ENCODE peak calls at places on chromosomes 11 and 22, in seven cellular contexts. I is cardiac muscle cell, U is lower leg skin, D is bronchial epithelial cell, V is mucosa of descending colon, H is dorsolateral prefrontal cortex, R is testis. Q is an unnamed sample.

GRCh38 chr22:29081499-29082236 is 8.8 kb downstream of the KREMEN1 start:
- DNase-seq in I (no peak), U (no peak), D (no peak), V (no peak), H (no peak), R (no peak), Q (no peak)

GRCh38 chr11:132620423-132620822 is 911.9 kb downstream of the OPCML start:
- DNase-seq in I (no peak), U (no peak), D (no peak), V (no peak), H (no peak), R (no peak), Q (no peak)

GRCh38 chr11:63667993-63668392 is 3.2 kb downstream of the ATL3 start:
- DNase-seq in I (no peak), U (no peak), D (peak), V (no peak), H (no peak), R (no peak), Q (no peak)

GRCh38 chr11:31711137-31711536 is 100.0 kb downstream of the PAX6 start:
- DNase-seq in I (no peak), U (no peak), D (peak), V (no peak), H (no peak), R (no peak), Q (no peak)

GRCh38 chr11:86117706-86118050 is 48.8 kb upstream of the PICALM start:
- DNase-seq in I (no peak), U (no peak), D (peak), V (no peak), H (no peak), R (no peak), Q (no peak)

GRCh38 chr11:86103808-86104207 is 34.9 kb upstream of the PICALM start:
- DNase-seq in I (no peak), U (no peak), D (peak), V (no peak), H (no peak), R (no peak), Q (no peak)

GRCh38 chr11:14907411-14908213 is 15.6 kb upstream of the CYP2R1 start:
- DNase-seq in I (peak), U (peak), D (no peak), V (peak), H (peak), R (peak), Q (peak)

GRCh38 chr11:17876827-17877226 is 136.0 kb downstream of the SERGEF start:
- DNase-seq in I (peak), U (no peak), D (peak), V (no peak), H (no peak), R (no peak), Q (no peak)

GRCh38 chr22:47381240-47381639 is 618.8 kb downstream of the TBC1D22A start:
- DNase-seq in I (no peak), U (no peak), D (no peak), V (no peak), H (peak), R (no peak), Q (no peak)

GRCh38 chr11:70738661-70739060 is 340.3 kb downstream of the CTTN start:
- DNase-seq in I (no peak), U (no peak), D (no peak), V (no peak), H (no peak), R (no peak), Q (no peak)

GRCh38 chr11:63768232-63769043 is at the start of gene ZFTA:
- DNase-seq in I (peak), U (no peak), D (no peak), V (peak), H (no peak), R (peak), Q (peak)

GRCh38 chr22:50104149-50104548 is 14.3 kb downstream of the MOV10L1 start:
- DNase-seq in I (no peak), U (no peak), D (no peak), V (no peak), H (no peak), R (no peak), Q (no peak)

GRCh38 chr22:23773247-23774113 is 831 bp downstream of the MMP11 start:
- DNase-seq in I (no peak), U (no peak), D (no peak), V (no peak), H (no peak), R (no peak), Q (no peak)
- TF ChIP-seq CTCF in I (no peak), U (no peak), D (no peak), V (no peak), H (no peak), R (no peak), Q (no peak)

GRCh38 chr11:5505363-5506048 is 4.3 kb downstream of the UBQLN3 start:
- DNase-seq in I (no peak), U (no peak), D (no peak), V (no peak), H (no peak), R (no peak), Q (no peak)

GRCh38 chr11:5507177-5507576 is 2.6 kb downstream of the UBQLN3 start:
- DNase-seq in I (no peak), U (no peak), D (no peak), V (no peak), H (no peak), R (no peak), Q (no peak)

GRCh38 chr11:5509803-5510202 is at the start of gene UBQLN3:
- DNase-seq in I (no peak), U (no peak), D (no peak), V (no peak), H (no peak), R (no peak), Q (no peak)

GRCh38 chr11:5507586-5508305 is 2.0 kb downstream of the UBQLN3 start:
- DNase-seq in I (no peak), U (no peak), D (no peak), V (no peak), H (no peak), R (no peak), Q (no peak)

DNA sequence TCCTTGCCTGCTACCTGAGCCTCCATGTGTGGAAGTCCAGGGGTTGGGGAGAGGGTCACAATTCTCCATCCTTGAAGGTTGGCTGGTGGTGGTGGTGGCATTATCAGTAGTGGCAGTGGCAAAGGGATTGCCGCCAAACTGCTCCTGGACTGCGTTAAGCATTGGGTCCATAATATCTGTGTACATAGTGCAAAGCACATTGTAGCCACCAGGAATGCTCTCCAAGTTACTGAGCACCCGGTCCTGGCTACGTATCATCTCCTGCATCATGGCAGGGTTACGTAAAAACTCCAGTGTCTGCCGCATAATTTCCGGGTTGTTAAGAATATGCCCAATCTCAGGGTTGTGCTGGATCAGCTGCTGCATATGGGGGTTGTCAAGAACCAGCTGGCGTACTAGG is 1.2 kb downstream of the UBQLN3 start:
- DNase-seq in I (no peak), U (no peak), D (no peak), V (no peak), H (no peak), R (no peak), Q (no peak)
- TF ChIP-seq CTCF in I (no peak), U (no peak), D (no peak), V (no peak), H (no peak), R (no peak), Q (no peak)

GRCh38 chr22:21592422-21592821 is 24.9 kb downstream of the UBE2L3 start:
- DNase-seq in I (no peak), U (no peak), D (no peak), V (no peak), H (no peak), R (no peak), Q (no peak)

GRCh38 chr22:21590809-21591641 is 23.5 kb downstream of the UBE2L3 start:
- DNase-seq in I (no peak), U (no peak), D (no peak), V (no peak), H (peak), R (no peak), Q (no peak)

GRCh38 chr22:21594865-21595452 is 27.4 kb downstream of the UBE2L3 start:
- DNase-seq in I (no peak), U (no peak), D (no peak), V (no peak), H (no peak), R (no peak), Q (no peak)

GRCh38 chr22:21591695-21592094 is 24.2 kb downstream of the UBE2L3 start:
- DNase-seq in I (no peak), U (no peak), D (no peak), V (no peak), H (no peak), R (no peak), Q (no peak)

GRCh38 chr22:21593406-21594232 is 26.1 kb downstream of the UBE2L3 start:
- DNase-seq in I (no peak), U (no peak), D (no peak), V (no peak), H (no peak), R (no peak), Q (no peak)
- TF ChIP-seq CTCF in I (peak), U (no peak), D (peak), V (no peak), H (peak), R (no peak), Q (peak)

GRCh38 chr11:58741127-58741526 is 9.4 kb upstream of the GLYAT start:
- DNase-seq in I (no peak), U (no peak), D (no peak), V (no peak), H (no peak), R (no peak), Q (no peak)

GRCh38 chr11:58742140-58742539 is 10.4 kb upstream of the GLYAT start:
- DNase-seq in I (no peak), U (no peak), D (no peak), V (no peak), H (no peak), R (no peak), Q (no peak)

GRCh38 chr11:58745705-58746364 is 14.1 kb upstream of the GLYAT start:
- DNase-seq in I (no peak), U (no peak), D (no peak), V (no peak), H (no peak), R (no peak), Q (no peak)

GRCh38 chr11:58744988-58745704 is 13.4 kb upstream of the GLYAT start:
- DNase-seq in I (no peak), U (no peak), D (no peak), V (no peak), H (no peak), R (no peak), Q (no peak)

DNA sequence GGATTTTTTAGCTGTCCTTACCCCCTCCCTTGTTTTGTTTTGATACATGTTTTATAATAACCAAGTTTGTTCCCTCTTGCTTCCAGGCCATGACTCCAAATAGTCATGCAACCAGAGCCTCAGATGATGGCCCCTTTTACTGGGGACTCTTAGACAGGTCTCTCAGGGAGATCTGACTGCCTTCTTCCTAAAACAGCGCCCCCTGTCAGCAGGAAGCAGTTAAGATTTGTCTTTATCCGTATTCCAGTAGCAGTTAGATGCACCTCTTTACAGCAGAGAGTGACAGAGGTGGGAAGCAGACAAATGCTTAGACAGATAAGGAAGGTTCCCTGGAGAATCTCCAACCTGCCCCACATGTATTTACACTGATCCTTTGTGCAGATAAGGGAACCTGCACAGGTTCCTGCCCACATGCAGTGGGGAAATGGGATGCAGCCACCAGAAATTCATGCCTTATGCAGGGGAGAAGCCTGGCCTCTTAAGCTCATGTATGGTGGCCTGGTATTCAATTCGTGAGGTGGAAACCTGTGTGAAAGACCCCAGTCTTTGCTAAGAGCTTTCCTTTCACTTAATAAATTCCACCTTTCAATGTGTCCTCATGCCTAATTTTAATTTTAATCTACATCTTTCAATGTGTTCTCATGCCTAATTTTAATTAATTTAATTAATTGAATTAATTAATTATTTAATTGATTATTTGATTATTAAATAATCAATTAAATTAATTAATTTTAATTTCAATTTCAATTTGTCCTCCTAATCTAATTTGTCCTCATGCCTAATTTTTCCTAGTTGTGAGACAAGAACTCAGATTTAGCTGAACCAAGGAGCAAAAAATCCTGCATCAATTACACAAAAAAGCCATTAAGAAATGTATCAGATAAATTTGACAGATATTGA is 11.5 kb upstream of the GLYAT start:
- DNase-seq in I (no peak), U (no peak), D (no peak), V (no peak), H (no peak), R (no peak), Q (no peak)
- TF ChIP-seq CTCF in I (no peak), U (no peak), D (no peak), V (no peak), H (no peak), R (no peak), Q (no peak)

GRCh38 chr11:68584097-68584496 is 100.2 kb upstream of the GAL start:
- DNase-seq in I (peak), U (peak), D (peak), V (peak), H (no peak), R (peak), Q (no peak)
- TF ChIP-seq CTCF in I (peak), U (no peak), D (peak), V (peak), H (peak), R (peak), Q (peak)

GRCh38 chr11:1918436-1919315 is 827 bp upstream of the TNNT3 start:
- DNase-seq in I (no peak), U (no peak), D (no peak), V (no peak), H (no peak), R (no peak), Q (no peak)
- TF ChIP-seq CTCF in I (no peak), U (no peak), D (peak), V (no peak), H (no peak), R (no peak), Q (no peak)

DNA sequence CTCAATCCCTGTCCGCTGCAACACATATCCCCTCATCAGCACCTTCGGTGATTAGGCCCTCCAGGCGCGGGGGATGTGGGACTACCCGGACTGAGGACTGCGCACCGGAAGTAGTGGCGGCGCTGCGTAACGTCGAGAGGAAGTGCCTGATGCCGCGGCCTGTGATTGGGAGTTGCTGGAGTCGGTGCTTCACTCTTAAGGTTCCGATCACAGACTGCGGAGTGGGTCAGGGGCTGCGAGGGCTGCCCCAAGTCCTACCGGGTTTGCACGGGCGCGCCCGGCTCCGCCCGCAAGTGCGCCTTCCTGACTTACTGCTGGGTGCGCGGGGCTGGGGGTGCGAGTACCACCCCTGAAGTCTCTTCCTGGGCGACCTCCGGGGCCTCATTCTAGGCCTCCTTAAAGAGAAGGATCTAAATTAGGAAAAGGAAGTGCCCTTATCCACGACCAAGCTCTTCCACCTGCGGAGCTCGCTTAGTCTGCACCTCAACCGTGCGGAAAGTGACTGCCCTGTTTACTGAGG is at the start of gene ALKBH3:
- DNase-seq in I (peak), U (peak), D (peak), V (peak), H (peak), R (peak), Q (peak)
- TF ChIP-seq CTCF in I (no peak), U (no peak), D (no peak), V (no peak), H (peak), R (no peak), Q (peak)

GRCh38 chr22:43782448-43782847 is 29.7 kb downstream of the EFCAB6 start:
- DNase-seq in I (no peak), U (no peak), D (no peak), V (no peak), H (no peak), R (no peak), Q (no peak)
- TF ChIP-seq CTCF in I (no peak), U (no peak), D (no peak), V (no peak), H (no peak), R (no peak), Q (no peak)

GRCh38 chr22:39242809-39243442 is 1.9 kb downstream of the PDGFB start:
- DNase-seq in I (no peak), U (no peak), D (no peak), V (no peak), H (no peak), R (no peak), Q (no peak)

GRCh38 chr22:39244496-39245129 is at the start of gene PDGFB:
- DNase-seq in I (peak), U (no peak), D (no peak), V (no peak), H (no peak), R (peak), Q (no peak)

GRCh38 chr22:39243443-39244072 is 1.2 kb downstream of the PDGFB start:
- DNase-seq in I (no peak), U (no peak), D (no peak), V (no peak), H (no peak), R (no peak), Q (no peak)

GRCh38 chr22:39245130-39246039 is 603 bp upstream of the PDGFB start:
- DNase-seq in I (no peak), U (no peak), D (no peak), V (no peak), H (peak), R (no peak), Q (no peak)

DNA sequence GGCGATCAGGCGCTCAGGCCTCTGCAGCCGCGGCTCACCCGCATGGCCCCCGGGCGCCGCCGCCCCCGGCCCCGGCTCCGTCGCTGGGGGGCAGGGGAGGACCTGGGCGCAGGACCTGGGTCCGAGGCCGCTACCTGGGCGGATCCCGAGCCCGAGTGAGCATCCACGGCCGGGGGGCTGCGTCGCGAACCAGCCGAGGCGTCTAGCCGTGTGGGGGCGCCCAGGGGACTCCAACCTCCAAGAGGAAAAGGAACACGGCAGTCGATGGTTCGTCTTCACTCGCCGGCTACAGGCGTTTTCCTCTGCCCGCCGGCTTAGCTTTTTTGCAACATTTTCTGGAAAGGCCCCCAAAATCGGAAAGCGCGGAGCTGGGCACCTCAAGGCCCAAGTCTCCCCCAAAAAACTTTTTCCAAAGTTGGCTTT is 698 bp downstream of the PDGFB start:
- DNase-seq in I (no peak), U (no peak), D (no peak), V (no peak), H (no peak), R (no peak), Q (no peak)
- TF ChIP-seq CTCF in I (no peak), U (no peak), D (no peak), V (no peak), H (no peak), R (no peak), Q (no peak)

DNA sequence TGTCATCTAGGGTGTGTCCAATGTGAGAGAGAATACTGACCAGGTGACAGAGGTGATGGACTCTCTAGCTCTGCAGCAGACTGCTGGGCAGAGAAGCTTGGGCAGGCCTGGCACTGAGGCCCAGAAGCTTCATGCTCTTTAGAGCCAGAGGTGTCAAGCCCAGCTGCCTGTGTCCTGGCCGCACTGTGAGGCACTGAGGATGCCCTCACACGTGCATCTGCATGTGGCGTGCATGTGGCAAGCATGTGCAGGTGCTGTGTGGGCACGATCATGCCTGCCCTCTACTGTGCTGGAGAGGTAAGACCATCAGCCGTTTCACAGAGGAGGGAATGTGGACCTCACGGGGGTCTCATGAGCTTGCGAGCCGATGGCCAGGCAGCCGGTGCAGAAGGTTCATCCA is 15.8 kb upstream of the TXNRD2 start:
- DNase-seq in I (no peak), U (no peak), D (no peak), V (peak), H (no peak), R (no peak), Q (no peak)
- TF ChIP-seq CTCF in I (no peak), U (no peak), D (no peak), V (no peak), H (no peak), R (no peak), Q (peak)

Q was measured in type B pancreatic cell.